ENCODE peak calls at places on chromosomes 6 and 20, in four cellular contexts. Z, W, Y and M are unnamed samples. For H3K4me1, the result is how much of the 10 kb centered on the place peaks cover.

GRCh38 chr20:32028647-32029372 is 18.6 kb downstream of the CCM2L start:
- DNase-seq in Z (no peak), W (no peak), Y (no peak), M (no peak)

GRCh38 chr6:162442675-162443074 is 284.9 kb downstream of the PRKN start:
- DNase-seq in Z (no peak), W (no peak), Y (no peak), M (no peak)

GRCh38 chr6:163349001-163349680 is 65.4 kb upstream of the QKI start:
- DNase-seq in Z (no peak), W (no peak), Y (no peak), M (no peak)

GRCh38 chr20:61476956-61477355 is 224.9 kb downstream of the CDH4 start:
- DNase-seq in Z (no peak), W (no peak), Y (no peak), M (no peak)

GRCh38 chr6:85403331-85404015 is 46.4 kb upstream of the NT5E start:
- DNase-seq in Z (no peak), W (no peak), Y (no peak), M (no peak)

GRCh38 chr20:14785065-14785743 is 447.8 kb upstream of the FLRT3 start:
- DNase-seq in Z (no peak), W (no peak), Y (no peak), M (no peak)

GRCh38 chr6:110063864-110064263 is 85.8 kb downstream of the GPR6 start:
- DNase-seq in Z (no peak), W (no peak), Y (no peak), M (no peak)

GRCh38 chr6:34350100-34350936 is 42.2 kb downstream of the NUDT3 start:
- DNase-seq in Z (no peak), W (no peak), Y (no peak), M (no peak)

GRCh38 chr6:137261393-137262154 is 42.4 kb upstream of the IFNGR1 start:
- DNase-seq in Z (no peak), W (no peak), Y (no peak), M (no peak)

GRCh38 chr6:113082691-113083090 is 735.6 kb downstream of the RFPL4B start:
- DNase-seq in Z (no peak), W (no peak), Y (no peak), M (no peak)

GRCh38 chr20:55745840-55746239 is 259.5 kb downstream of the CBLN4 start:
- DNase-seq in Z (no peak), W (no peak), Y (no peak), M (no peak)

GRCh38 chr6:62265906-62266305 is 20.1 kb downstream of the KHDRBS2 start:
- DNase-seq in Z (no peak), W (no peak), Y (no peak), M (no peak)
- H3K4me3 ChIP-seq in Z (no peak), W (no peak), Y (no peak), M (no peak)

GRCh38 chr6:150254671-150255228 is 111.9 kb downstream of the PPP1R14C start:
- DNase-seq in Z (no peak), W (no peak), Y (no peak), M (no peak)
- H3K4me1 ChIP-seq in Z (under half), W (under half), Y (under half), M (under half)

DNA sequence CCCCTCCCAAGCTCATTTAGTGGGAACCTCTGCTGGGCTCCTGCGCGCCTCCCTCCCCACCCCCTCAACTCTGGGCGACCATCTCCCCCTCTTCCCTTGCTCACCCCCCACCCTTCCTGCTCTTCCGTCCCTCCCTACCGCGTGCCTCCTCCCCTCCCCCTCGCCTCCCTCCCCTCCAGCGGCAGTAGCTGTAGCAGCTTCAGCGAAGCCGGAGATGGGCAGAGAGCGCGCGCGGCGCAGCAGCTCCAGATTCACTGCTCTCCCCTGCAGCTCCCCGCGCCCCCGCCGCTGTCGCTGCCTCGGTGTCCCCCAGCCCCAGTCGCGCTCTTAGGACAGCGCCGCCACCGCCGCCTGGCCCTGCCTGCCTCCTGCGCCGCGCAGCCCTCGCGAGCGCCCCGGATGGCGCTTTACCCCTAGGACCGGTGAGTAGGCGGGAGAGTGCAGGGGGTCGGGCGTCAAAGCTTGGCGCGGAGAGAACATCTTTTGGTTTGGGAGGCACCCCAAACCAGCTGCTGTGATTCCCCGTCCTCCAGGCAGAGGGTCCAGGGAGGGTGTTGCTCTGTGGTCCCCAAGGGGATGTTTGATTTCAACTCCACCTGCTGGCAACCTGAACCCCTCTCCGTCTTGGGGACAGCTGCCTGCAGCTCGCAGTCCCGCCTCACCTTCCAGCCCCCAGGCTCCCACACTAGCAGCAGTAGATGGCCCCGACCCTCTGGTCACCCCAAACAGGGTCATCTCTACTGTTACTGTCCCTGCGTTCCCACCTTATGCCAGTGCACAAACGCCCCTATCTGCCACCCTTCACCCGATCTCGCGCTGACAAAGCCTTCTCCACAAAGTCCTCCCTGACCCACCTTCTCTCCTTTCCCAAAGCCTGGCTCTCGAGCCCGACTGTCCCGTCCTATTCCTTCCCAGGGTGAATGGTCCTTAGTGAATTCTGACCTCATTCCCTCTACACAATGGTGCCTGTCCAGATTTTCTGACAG is at the start of gene FUT9:
- DNase-seq in Z (peak), W (no peak), Y (no peak), M (peak)
- H3K4me3 ChIP-seq in Z (no peak), W (no peak), Y (no peak), M (peak)

GRCh38 chr6:24524329-24524728 is 29.6 kb downstream of the ALDH5A1 start:
- DNase-seq in Z (no peak), W (no peak), Y (no peak), M (no peak)
- H3K4me1 ChIP-seq in Z (under half), W (under half), Y (under half), M (under half)

GRCh38 chr6:129684323-129684884 is 25.6 kb downstream of the ARHGAP18 start:
- DNase-seq in Z (no peak), W (no peak), Y (no peak), M (no peak)
- H3K4me3 ChIP-seq in Z (no peak), W (no peak), Y (no peak), M (no peak)

DNA sequence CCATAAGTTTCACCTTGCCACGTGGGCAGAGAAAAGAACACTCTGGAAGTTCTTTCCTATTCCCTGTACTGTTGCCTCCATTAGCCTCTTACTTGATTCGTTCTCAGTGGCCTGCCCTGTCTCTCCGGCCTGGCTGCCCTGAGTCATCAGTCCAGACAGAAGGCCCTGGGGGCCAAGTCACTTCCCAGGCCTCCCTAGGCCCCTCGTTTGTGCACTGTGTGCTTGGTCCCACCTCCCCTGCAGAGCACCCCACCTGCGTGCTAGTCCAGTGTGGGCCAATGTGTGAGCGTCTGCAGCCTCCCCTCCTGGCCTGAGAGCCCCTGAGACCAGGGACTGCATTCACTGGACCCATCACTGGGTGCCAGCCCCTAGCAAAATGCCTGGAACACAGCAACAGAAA is 191.2 kb upstream of the RREB1 start:
- DNase-seq in Z (no peak), W (no peak), Y (no peak), M (no peak)
- H3K4me1 ChIP-seq in Z (under half), W (under half), Y (under half), M (under half)

GRCh38 chr20:2162125-2162822 is 60.6 kb downstream of the STK35 start:
- DNase-seq in Z (no peak), W (no peak), Y (no peak), M (no peak)

GRCh38 chr20:2156224-2156623 is 54.6 kb downstream of the STK35 start:
- DNase-seq in Z (no peak), W (no peak), Y (no peak), M (no peak)

GRCh38 chr20:2162823-2163166 is 61.2 kb downstream of the STK35 start:
- DNase-seq in Z (no peak), W (no peak), Y (no peak), M (peak)

GRCh38 chr20:2151805-2152727 is 50.4 kb downstream of the STK35 start:
- DNase-seq in Z (no peak), W (no peak), Y (no peak), M (no peak)

GRCh38 chr20:2156666-2157624 is 55.3 kb downstream of the STK35 start:
- DNase-seq in Z (no peak), W (no peak), Y (no peak), M (no peak)
- H3K4me3 ChIP-seq in Z (no peak), W (no peak), Y (no peak), M (no peak)

GRCh38 chr6:52504778-52505127 is 72.1 kb downstream of the TRAM2 start:
- DNase-seq in Z (no peak), W (no peak), Y (no peak), M (no peak)
- H3K4me1 ChIP-seq in Z (under half), W (under half), Y (under half), M (half or more)